ENCODE peak calls at places on chromosomes 12 and 14, in five cellular contexts. K, M, A, L and E are unnamed samples. For H3K27me3, the result is how much of the 10 kb centered on the place peaks cover.

GRCh38 chr14:51096870-51097269 is 2.0 kb upstream of the TRIM9 start:
- DNase-seq in K (no peak), L (no peak), A (no peak), M (no peak), E (no peak)

GRCh38 chr14:97458302-97459137 is 661.3 kb downstream of the VRK1 start:
- DNase-seq in A (no peak), L (no peak), K (no peak), M (peak), E (no peak)

GRCh38 chr12:123075092-123075491 is 75.8 kb downstream of the PITPNM2 start:
- DNase-seq in M (no peak), L (no peak), K (no peak), A (no peak), E (peak)

GRCh38 chr14:57087841-57088240 is 180.9 kb downstream of the EXOC5 start:
- DNase-seq in M (no peak), L (no peak), A (no peak), K (no peak), E (no peak)

GRCh38 chr12:87866602-87867292 is 162.5 kb downstream of the C12orf50 start:
- DNase-seq in A (no peak), K (no peak), M (no peak), L (no peak), E (peak)

GRCh38 chr14:104374718-104375080 is 204.9 kb upstream of the C14orf180 start:
- DNase-seq in A (no peak), L (no peak), K (no peak), M (no peak), E (no peak)

GRCh38 chr12:18171571-18171970 is 81.6 kb upstream of the RERGL start:
- DNase-seq in M (no peak), L (peak), K (no peak), A (no peak), E (peak)

GRCh38 chr12:110135012-110135411 is 10.9 kb downstream of the IFT81 start:
- DNase-seq in A (no peak), M (no peak), K (no peak), L (peak), E (peak)

GRCh38 chr14:73173092-73173735 is 36.9 kb downstream of the PSEN1 start:
- DNase-seq in M (no peak), L (peak), K (no peak), A (peak), E (peak)

GRCh38 chr14:100066984-100067383 is 1.8 kb downstream of the EVL start:
- DNase-seq in A (no peak), K (no peak), M (no peak), L (no peak), E (no peak)

GRCh38 chr14:57066887-57067513 is 201.7 kb downstream of the EXOC5 start:
- DNase-seq in K (no peak), M (peak), A (no peak), L (no peak), E (peak)

GRCh38 chr14:105483300-105484068 is 3.2 kb upstream of the CRIP1 start:
- DNase-seq in A (no peak), L (no peak), K (no peak), M (no peak), E (no peak)

GRCh38 chr14:104805326-104805678 is 4.4 kb downstream of the ZBTB42 start:
- DNase-seq in A (no peak), K (peak), M (peak), L (peak), E (peak)

GRCh38 chr14:56885795-56886194 is 75.5 kb upstream of the OTX2 start:
- DNase-seq in A (no peak), L (no peak), K (no peak), M (no peak), E (no peak)

GRCh38 chr12:52636189-52636588 is 15.8 kb downstream of the KRT2 start:
- DNase-seq in A (peak), K (no peak), M (no peak), L (no peak), E (no peak)
- H3K27me3 ChIP-seq in A (under half), K (under half), M (under half), L (under half), E (under half)

GRCh38 chr12:80825506-80825905 is 108.8 kb downstream of the MYF5 start:
- DNase-seq in M (no peak), K (no peak), A (no peak), L (no peak), E (no peak)
- H3K27me3 ChIP-seq in M (under half), K (under half), A (under half), L (under half), E (under half)

GRCh38 chr14:94030571-94030970 is 4.4 kb downstream of the OTUB2 start:
- DNase-seq in A (no peak), L (no peak), M (no peak), K (no peak), E (no peak)
- H3K27me3 ChIP-seq in A (under half), L (under half), M (under half), K (under half), E (under half)

GRCh38 chr12:48023386-48023785 is 19.1 kb upstream of the COL2A1 start:
- DNase-seq in M (no peak), K (no peak), L (no peak), A (no peak), E (no peak)
- H3K27me3 ChIP-seq in M (under half), K (under half), L (under half), A (under half), E (under half)

GRCh38 chr12:57240069-57240921 is 10.7 kb downstream of the STAC3 start:
- DNase-seq in L (no peak), K (no peak), M (peak), A (no peak), E (peak)

GRCh38 chr12:57237952-57238853 is 8.7 kb downstream of the SHMT2 start:
- DNase-seq in K (no peak), A (no peak), M (peak), L (no peak), E (no peak)

GRCh38 chr12:57237653-57237951 is 8.1 kb downstream of the SHMT2 start:
- DNase-seq in K (no peak), A (no peak), L (no peak), M (no peak), E (peak)

GRCh38 chr12:57239587-57240068 is 10.1 kb downstream of the SHMT2 start:
- DNase-seq in K (no peak), M (no peak), L (no peak), A (no peak), E (no peak)

GRCh38 chr12:57238854-57239554 is 9.5 kb downstream of the SHMT2 start:
- DNase-seq in A (no peak), L (peak), M (peak), K (peak), E (peak)
- H3K27me3 ChIP-seq in A (under half), L (under half), M (half or more), K (under half), E (under half)

DNA sequence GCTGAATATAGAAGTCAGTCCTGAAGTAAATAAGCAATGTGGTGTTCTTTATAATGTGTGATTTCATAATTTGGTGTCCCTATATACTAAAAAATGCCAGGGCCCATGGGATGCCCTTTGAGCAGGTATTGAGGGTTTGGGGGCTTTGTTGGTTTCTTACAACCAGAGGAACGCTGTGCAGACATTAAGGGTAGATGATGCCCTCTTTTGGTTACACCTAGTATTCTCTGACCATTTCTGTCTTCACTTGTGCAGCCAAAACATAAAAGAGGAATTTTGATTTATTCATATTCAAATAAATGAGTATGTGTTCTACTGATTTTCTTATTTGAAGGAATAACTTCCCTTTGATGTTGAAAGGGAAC is 3.0 kb downstream of the LGR5 start:
- DNase-seq in M (no peak), K (no peak), A (no peak), L (no peak), E (no peak)
- H3K27me3 ChIP-seq in M (under half), K (under half), A (under half), L (half or more), E (under half)

DNA sequence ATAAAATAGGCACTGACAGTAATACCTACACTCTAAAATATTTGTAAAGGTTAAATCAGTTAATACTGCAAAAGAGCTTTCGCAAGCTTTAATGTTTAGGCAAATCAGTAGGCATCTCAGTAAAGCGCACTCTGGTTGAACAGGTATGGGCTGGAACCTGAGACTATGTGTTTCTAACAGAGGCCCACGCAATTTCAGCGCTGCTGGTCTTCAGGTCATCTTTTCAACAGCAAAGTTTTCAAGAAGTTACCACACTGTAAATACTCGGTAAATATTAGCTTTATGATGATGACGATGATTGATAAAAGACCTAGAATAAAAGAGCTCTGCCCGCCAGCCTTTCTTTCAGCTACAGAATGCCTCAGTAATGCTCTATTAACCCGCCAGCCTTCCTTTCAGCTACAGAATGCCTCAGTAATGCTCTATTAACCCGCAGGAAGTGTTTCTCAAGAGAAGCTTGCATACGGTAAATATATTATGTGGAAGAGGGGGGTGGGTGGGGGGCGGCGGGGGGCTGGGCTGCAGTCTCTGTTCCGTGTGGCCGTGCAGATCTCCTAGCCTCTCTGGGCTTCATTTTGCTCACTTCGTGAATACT is 19.7 kb downstream of the LRTM2 start:
- DNase-seq in K (no peak), M (peak), A (no peak), L (no peak), E (no peak)
- H3K27me3 ChIP-seq in K (under half), M (under half), A (under half), L (under half), E (under half)

GRCh38 chr12:13210543-13211190 is 14.1 kb downstream of the EMP1 start:
- DNase-seq in M (no peak), L (no peak), A (no peak), K (no peak), E (no peak)
- H3K27me3 ChIP-seq in M (under half), L (under half), A (under half), K (under half), E (under half)

DNA sequence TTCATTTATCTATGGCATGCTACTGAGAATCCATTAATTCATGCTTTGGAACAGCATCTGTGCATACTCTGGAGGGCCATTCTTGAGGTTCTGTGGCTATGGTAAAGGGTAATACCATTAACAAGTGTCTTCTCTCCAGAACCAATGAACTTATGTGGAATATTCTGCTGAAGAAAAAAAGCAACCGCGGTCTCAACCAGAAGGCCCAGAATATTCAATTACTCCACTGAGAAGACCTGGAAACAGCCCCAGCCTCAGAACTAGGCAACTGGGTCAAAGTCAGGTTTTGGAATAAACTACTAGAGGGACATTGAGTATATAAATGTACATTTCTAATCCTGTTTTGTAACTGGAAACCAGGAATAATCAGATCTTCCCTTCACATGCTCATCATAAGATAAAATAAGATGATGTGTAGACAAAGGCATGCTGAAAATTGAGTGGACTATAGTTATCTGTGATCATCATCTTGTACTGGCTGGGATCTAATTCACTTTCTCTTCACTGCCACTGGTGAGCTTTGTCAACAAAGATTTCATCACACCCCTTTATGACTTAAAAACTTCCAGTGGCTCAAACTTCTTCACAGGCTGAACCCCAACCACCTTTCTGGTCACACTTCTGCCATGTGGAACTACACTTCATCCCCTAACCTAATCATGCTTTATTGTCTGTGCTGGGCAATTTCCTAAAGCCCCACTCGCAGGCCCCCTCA is 6.0 kb downstream of the SPTB start:
- DNase-seq in K (no peak), L (no peak), A (no peak), M (no peak), E (no peak)
- H3K27me3 ChIP-seq in K (under half), L (under half), A (under half), M (under half), E (under half)

GRCh38 chr12:57627504-57628279 is 5.3 kb downstream of the B4GALNT1 start:
- DNase-seq in A (peak), K (no peak), L (no peak), M (no peak), E (no peak)
- H3K27me3 ChIP-seq in A (under half), K (under half), L (half or more), M (half or more), E (under half)